ENCODE peak calls at places on chromosomes 11 and 22, in six cellular contexts. V is AG09309, E is GM12878, H is HCT116, L is lung, R is endothelial cell of umbilical vein. J is an unnamed sample.

GRCh38 chr22:31160328-31160978 is 471 bp downstream of the RNF185 start:
- DNase-seq in H (no peak), E (no peak), L (no peak), R (peak), V (no peak), J (no peak)

GRCh38 chr11:2549876-2550605 is 105.2 kb downstream of the KCNQ1 start:
- DNase-seq in L (no peak), E (no peak), H (no peak), R (no peak), V (no peak), J (peak)

GRCh38 chr11:86608251-86608799 is 64.1 kb downstream of the ME3 start:
- DNase-seq in E (peak), H (peak), R (peak), V (peak), L (peak), J (no peak)

GRCh38 chr22:43448048-43448447 is 36.2 kb downstream of the MPPED1 start:
- DNase-seq in R (no peak), V (no peak), E (no peak), L (no peak), H (no peak), J (no peak)

GRCh38 chr11:90294091-90294490 is 71.2 kb upstream of the CHORDC1 start:
- DNase-seq in L (no peak), V (no peak), R (no peak), E (no peak), H (no peak), J (no peak)

GRCh38 chr11:7442588-7443215 is 42.6 kb upstream of the OLFML1 start:
- DNase-seq in H (peak), E (peak), L (peak), V (no peak), R (peak), J (peak)

GRCh38 chr11:1473011-1473628 is 13.5 kb downstream of the MOB2 start:
- DNase-seq in L (no peak), E (no peak), R (no peak), V (no peak), H (no peak), J (no peak)

GRCh38 chr22:29348956-29349355 is 33.5 kb upstream of the RASL10A start:
- DNase-seq in L (no peak), H (no peak), E (no peak), R (no peak), V (no peak), J (no peak)

GRCh38 chr11:57203359-57203758 is 21.6 kb downstream of the LRRC55 start:
- DNase-seq in R (peak), E (no peak), L (peak), H (no peak), V (no peak), J (no peak)

GRCh38 chr11:120712014-120712413 is 200.5 kb downstream of the GRIK4 start:
- DNase-seq in E (no peak), L (no peak), H (no peak), R (no peak), V (no peak), J (no peak)

GRCh38 chr22:44396021-44396726 is 83.4 kb upstream of the SHISAL1 start:
- DNase-seq in L (no peak), H (no peak), V (no peak), R (no peak), E (no peak), J (peak)

GRCh38 chr22:46971141-46971775 is 208.8 kb downstream of the TBC1D22A start:
- DNase-seq in E (no peak), R (peak), L (no peak), H (no peak), V (no peak), J (peak)

GRCh38 chr11:1083621-1084551 is 9.2 kb downstream of the MUC2 start:
- DNase-seq in V (no peak), H (no peak), R (no peak), L (no peak), E (no peak), J (peak)

GRCh38 chr11:122105009-122105828 is 10.8 kb downstream of the BLID start:
- DNase-seq in L (no peak), H (peak), R (no peak), E (no peak), V (no peak), J (no peak)

GRCh38 chr22:31126128-31126868 is 3.5 kb downstream of the INPP5J start:
- DNase-seq in R (no peak), H (no peak), L (no peak), V (no peak), E (no peak), J (no peak)

GRCh38 chr11:15158351-15159015 is 43.8 kb downstream of the INSC start:
- DNase-seq in E (no peak), L (no peak), H (no peak), V (no peak), R (no peak), J (no peak)

GRCh38 chr11:123653997-123654565 is 343 bp downstream of the SCN3B start:
- DNase-seq in L (peak), H (no peak), E (no peak), R (peak), V (no peak), J (no peak)

GRCh38 chr11:65891180-65892136 is 985 bp downstream of the CCDC85B start:
- DNase-seq in L (no peak), V (no peak), E (no peak), H (no peak), R (peak), J (no peak)

GRCh38 chr11:119759747-119760412 is 30.9 kb upstream of the NECTIN1 start:
- DNase-seq in E (no peak), L (no peak), H (no peak), R (no peak), V (no peak), J (no peak)

GRCh38 chr11:33970984-33971466 is 79.1 kb upstream of the LMO2 start:
- DNase-seq in L (peak), V (peak), R (peak), H (peak), E (no peak), J (no peak)

GRCh38 chr22:37082251-37082650 is 27.3 kb downstream of the TMPRSS6 start:
- DNase-seq in E (no peak), L (no peak), H (no peak), V (no peak), R (no peak), J (no peak)

GRCh38 chr22:22878801-22879674 is 8.6 kb upstream of the IGLL5 start:
- DNase-seq in V (no peak), L (no peak), H (no peak), E (no peak), R (no peak), J (no peak)

GRCh38 chr11:28566643-28567042 is 458.5 kb downstream of the METTL15 start:
- DNase-seq in E (no peak), V (peak), L (peak), H (peak), R (peak), J (peak)

GRCh38 chr11:10456519-10456918 is 1.5 kb downstream of the AMPD3 start:
- DNase-seq in V (no peak), R (no peak), E (no peak), L (peak), H (no peak), J (no peak)

GRCh38 chr22:45031629-45032403 is 22.0 kb upstream of the PHF21B start:
- DNase-seq in L (no peak), V (no peak), H (no peak), R (no peak), E (no peak), J (no peak)

GRCh38 chr11:121235057-121235456 is 57.5 kb upstream of the SC5D start:
- DNase-seq in R (no peak), L (no peak), E (no peak), V (no peak), H (no peak), J (no peak)

GRCh38 chr11:74157169-74157568 is 13.6 kb downstream of the C2CD3 start:
- DNase-seq in V (no peak), R (no peak), L (no peak), H (no peak), E (no peak), J (no peak)

GRCh38 chr11:24679686-24680318 is 182.9 kb downstream of the LUZP2 start:
- DNase-seq in E (no peak), L (no peak), V (no peak), R (no peak), H (no peak), J (no peak)

GRCh38 chr11:121841487-121842167 is 274.4 kb downstream of the BLID start:
- DNase-seq in H (no peak), V (peak), L (no peak), E (no peak), R (peak), J (no peak)

GRCh38 chr11:131649861-131650260 is 279.4 kb downstream of the NTM start:
- DNase-seq in E (no peak), R (no peak), H (no peak), L (no peak), V (no peak), J (no peak)

GRCh38 chr22:36340621-36341020 is 47.1 kb downstream of the MYH9 start:
- DNase-seq in H (no peak), R (no peak), E (no peak), V (no peak), L (no peak), J (no peak)

GRCh38 chr22:17213976-17214375 is 5.3 kb downstream of the ADA2 start:
- DNase-seq in V (no peak), R (peak), L (peak), H (peak), E (no peak), J (peak)
- TF ChIP-seq CTCF in V (peak), R (peak), L (no peak), H (peak), E (peak), J (no peak)

GRCh38 chr11:68011046-68011943 is 1.2 kb downstream of the ALDH3B1 start:
- DNase-seq in L (no peak), R (no peak), E (no peak), V (no peak), H (no peak), J (no peak)
- H3K4me3 ChIP-seq in L (no peak), R (no peak), E (no peak), V (peak), H (peak), J (peak)

DNA sequence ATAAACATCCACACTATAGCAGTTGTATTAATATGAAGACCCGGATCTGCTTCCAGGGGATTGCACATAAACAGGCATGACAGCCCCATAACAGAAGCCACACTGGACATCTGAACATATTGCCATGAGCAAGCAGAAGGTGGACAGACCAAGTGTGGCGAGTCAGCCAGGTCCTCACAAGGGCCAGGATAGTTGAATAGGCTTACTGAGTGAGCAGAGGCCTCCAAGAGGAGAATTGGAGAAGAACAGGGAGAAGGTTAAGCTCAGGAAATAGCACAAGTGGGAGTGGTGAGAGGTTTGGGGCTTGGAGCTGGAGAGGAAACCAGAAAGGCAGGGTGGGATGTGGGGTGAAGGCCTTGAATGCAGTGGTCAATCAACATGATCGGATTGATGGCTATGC is 10.8 kb downstream of the SLC35C1 start:
- DNase-seq in V (no peak), L (no peak), H (no peak), E (no peak), R (no peak), J (no peak)
- TF ChIP-seq CTCF in V (no peak), L (no peak), H (no peak), E (no peak), R (no peak), J (no peak)

DNA sequence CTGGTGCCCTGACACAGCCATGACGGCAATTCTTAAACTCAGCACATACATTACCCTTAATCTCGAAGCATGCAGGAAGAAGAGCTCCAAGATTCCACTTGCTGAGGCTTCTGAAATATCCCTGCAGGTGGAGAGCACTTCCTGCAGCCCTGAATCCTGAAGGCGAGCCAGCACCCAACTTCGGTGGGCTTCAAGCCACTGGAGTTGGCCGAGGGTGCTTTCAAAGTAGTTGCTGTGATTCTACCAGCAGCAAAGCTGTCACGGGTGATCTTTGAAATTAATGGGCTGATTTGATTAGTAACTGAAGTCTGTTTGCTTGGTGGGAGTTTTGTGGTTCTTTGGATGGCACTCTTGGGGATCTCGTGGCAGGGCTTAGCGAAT is 9.0 kb upstream of the FTH1 start:
- DNase-seq in E (no peak), R (no peak), H (no peak), V (no peak), L (no peak), J (no peak)
- H3K4me3 ChIP-seq in E (no peak), R (no peak), H (no peak), V (no peak), L (no peak), J (no peak)

DNA sequence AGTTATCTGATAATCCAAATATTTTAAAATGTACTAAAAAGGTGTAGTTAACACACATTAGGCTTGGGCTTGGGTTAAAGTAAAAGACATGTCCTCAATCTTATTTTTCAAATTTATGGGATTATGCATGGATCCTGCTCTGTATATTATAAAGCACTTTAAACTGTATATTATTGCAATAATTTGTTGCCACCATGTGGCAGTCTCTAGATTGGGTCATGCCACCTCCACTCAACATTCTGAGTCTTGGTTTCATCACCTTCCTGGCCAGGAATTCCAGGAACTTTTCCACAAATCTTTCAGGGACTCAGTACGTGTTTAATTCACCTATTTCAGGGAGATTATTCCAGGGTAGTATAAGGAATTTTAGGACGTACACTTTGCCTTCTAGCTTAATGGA is 695.5 kb downstream of the FAM181B start:
- DNase-seq in L (no peak), E (no peak), V (no peak), H (no peak), R (no peak), J (no peak)
- TF ChIP-seq CTCF in L (no peak), E (no peak), V (no peak), H (no peak), R (no peak), J (no peak)

GRCh38 chr11:47592970-47593369 is 1.2 kb downstream of the C1QTNF4 start:
- DNase-seq in V (no peak), R (no peak), H (no peak), L (no peak), E (no peak), J (no peak)
- H3K4me3 ChIP-seq in V (no peak), R (no peak), H (no peak), L (no peak), E (no peak), J (peak)